ENCODE peak calls at places on chromosomes 6 and 20, in four cellular contexts. E, J, G and Y are unnamed samples.

GRCh38 chr20:56983813-56984212 is 282.6 kb downstream of the BMP7 start:
- DNase-seq in E (no peak), J (no peak), G (no peak), Y (no peak)

GRCh38 chr6:160040527-160041264 is 71.8 kb downstream of the IGF2R start:
- DNase-seq in E (no peak), G (no peak), J (no peak), Y (no peak)

GRCh38 chr20:37383229-37383989 is 37.5 kb downstream of the SRC start:
- DNase-seq in E (no peak), G (peak; percentile 66), J (no peak), Y (peak; percentile 30)

GRCh38 chr20:38052870-38053269 is 19.3 kb downstream of the RPRD1B start:
- DNase-seq in J (no peak), G (no peak), E (no peak), Y (no peak)

GRCh38 chr6:69887026-69887425 is 20.7 kb downstream of the COL19A1 start:
- DNase-seq in G (no peak), J (no peak), E (no peak), Y (no peak)

GRCh38 chr6:4953440-4953839 is 50.4 kb downstream of the RPP40 start:
- DNase-seq in J (no peak), E (no peak), G (no peak), Y (peak; percentile 62)

GRCh38 chr6:456887-457286 is 65.3 kb downstream of the IRF4 start:
- DNase-seq in J (no peak), G (no peak), E (no peak), Y (no peak)

GRCh38 chr6:155341130-155341828 is 27.0 kb upstream of the TFB1M start:
- DNase-seq in E (no peak), G (no peak), J (no peak), Y (no peak)

GRCh38 chr6:51856508-51856907 is 230.9 kb downstream of the PKHD1 start:
- DNase-seq in E (no peak), G (no peak), J (no peak), Y (no peak)

GRCh38 chr6:133945158-133945557 is 7.9 kb upstream of the TBPL1 start:
- DNase-seq in J (no peak), E (no peak), G (no peak), Y (no peak)

GRCh38 chr20:7843613-7844012 is 96.6 kb downstream of the HAO1 start:
- DNase-seq in J (no peak), E (peak; percentile 6), G (no peak), Y (peak; percentile 24)

GRCh38 chr6:105985816-105986632 is 100.1 kb upstream of the PRDM1 start:
- DNase-seq in J (no peak), E (no peak), G (no peak), Y (peak; percentile 46)

GRCh38 chr20:23151008-23151703 is 65.0 kb upstream of the CD93 start:
- DNase-seq in E (no peak), G (no peak), J (peak; percentile 32), Y (no peak)
- H3K4me1 ChIP-seq in E (peaks cover 86% of the 10 kb centered on the region), G (peaks cover 66% of the 10 kb centered on the region), J (peaks cover 3% of the 10 kb centered on the region), Y (peaks cover 66% of the 10 kb centered on the region)

DNA sequence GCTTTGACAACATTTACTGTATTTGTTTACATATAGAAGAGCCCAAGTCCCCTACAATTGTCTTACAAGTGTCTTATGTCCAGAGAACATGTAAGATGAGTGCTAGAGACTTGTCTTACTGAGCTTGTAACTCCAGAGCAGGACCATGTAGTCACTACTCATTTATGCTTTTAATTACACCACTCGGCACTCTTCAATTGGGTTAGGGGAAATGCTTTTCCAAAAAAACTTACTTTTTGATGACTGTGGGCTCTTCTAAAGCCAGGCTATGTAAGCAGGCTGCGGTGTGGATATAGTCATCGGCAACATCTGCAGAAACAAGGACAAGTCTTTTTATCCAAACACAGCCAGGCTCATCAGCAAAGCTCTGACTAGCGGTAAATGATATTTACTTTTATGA is 18.7 kb downstream of the SNX5 start:
- DNase-seq in J (no peak), G (no peak), E (no peak), Y (no peak)
- H3K36me3 ChIP-seq in J (peaks cover 5% of the 10 kb centered on the region), G (peaks cover 55% of the 10 kb centered on the region), E (no peaks in the 10 kb centered on the region), Y (peaks cover 99% of the 10 kb centered on the region)

GRCh38 chr6:33788694-33789549 is at the start of gene LEMD2:
- DNase-seq in E (peak; percentile 89), G (peak; percentile 94), J (peak; percentile 96), Y (peak; percentile 92)

GRCh38 chr6:33789550-33789895 is 593 bp upstream of the LEMD2 start:
- DNase-seq in E (no peak), G (no peak), J (no peak), Y (no peak)

GRCh38 chr6:33786736-33787135 is 2.2 kb downstream of the LEMD2 start:
- DNase-seq in J (no peak), E (no peak), G (peak; percentile 8), Y (no peak)

GRCh38 chr6:33787336-33787953 is 1.5 kb downstream of the LEMD2 start:
- DNase-seq in E (no peak), G (peak; percentile 64), J (no peak), Y (no peak)

DNA sequence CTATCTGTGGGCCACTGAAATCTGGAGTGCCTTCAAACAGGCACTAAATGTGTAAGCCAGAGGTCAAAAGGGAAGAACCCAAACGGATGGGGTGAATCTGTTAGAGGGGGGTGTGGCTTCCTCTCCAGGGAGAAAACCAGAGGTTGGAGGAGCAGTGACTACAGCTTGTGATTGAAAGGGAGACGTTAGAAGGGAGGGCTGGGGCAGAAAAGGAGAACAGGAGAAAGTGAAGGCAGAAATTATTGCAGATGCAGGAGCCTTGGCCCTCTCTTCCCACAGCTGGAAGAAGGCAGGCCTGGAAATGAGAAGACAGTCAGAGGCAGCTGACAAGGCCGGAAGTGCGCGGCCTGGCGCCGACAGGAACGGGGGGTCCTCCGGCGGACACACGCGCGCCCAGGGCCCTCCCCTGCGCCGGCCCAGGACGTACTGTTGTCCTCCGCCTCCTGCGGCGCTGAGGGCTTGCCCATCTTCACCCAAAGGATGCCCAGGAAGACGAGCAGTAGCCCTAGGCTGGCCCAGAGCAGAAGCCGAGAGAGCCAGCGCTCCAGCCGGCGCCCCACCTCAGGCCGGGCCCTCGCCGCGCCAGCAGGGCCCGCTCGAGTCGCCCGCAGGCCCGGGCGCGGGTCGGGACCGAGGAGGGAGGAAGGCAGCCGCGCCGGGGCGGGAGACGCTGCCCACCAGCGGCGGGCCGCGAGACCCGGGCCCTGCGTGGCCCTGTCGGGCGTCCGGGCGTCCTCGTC is 806 bp downstream of the LEMD2 start:
- DNase-seq in G (peak; percentile 77), J (peak; percentile 89), E (peak; percentile 74), Y (peak; percentile 81)
- TF ChIP-seq POLR2A in G (peak; percentile 81), J (peak; percentile 32), E (peak; percentile 96), Y (peak; percentile 55)

GRCh38 chr6:11711994-11712698 is 66.5 kb downstream of the ADTRP start:
- DNase-seq in J (no peak), E (no peak), G (no peak), Y (no peak)

GRCh38 chr6:11712760-11713159 is 65.8 kb downstream of the ADTRP start:
- DNase-seq in J (no peak), G (no peak), E (peak; percentile 50), Y (peak; percentile 70)

GRCh38 chr6:11714798-11715285 is 63.8 kb downstream of the ADTRP start:
- DNase-seq in J (no peak), E (no peak), G (no peak), Y (no peak)

GRCh38 chr6:11711644-11711993 is 67.0 kb downstream of the ADTRP start:
- DNase-seq in J (no peak), G (no peak), E (no peak), Y (peak; percentile 15)

DNA sequence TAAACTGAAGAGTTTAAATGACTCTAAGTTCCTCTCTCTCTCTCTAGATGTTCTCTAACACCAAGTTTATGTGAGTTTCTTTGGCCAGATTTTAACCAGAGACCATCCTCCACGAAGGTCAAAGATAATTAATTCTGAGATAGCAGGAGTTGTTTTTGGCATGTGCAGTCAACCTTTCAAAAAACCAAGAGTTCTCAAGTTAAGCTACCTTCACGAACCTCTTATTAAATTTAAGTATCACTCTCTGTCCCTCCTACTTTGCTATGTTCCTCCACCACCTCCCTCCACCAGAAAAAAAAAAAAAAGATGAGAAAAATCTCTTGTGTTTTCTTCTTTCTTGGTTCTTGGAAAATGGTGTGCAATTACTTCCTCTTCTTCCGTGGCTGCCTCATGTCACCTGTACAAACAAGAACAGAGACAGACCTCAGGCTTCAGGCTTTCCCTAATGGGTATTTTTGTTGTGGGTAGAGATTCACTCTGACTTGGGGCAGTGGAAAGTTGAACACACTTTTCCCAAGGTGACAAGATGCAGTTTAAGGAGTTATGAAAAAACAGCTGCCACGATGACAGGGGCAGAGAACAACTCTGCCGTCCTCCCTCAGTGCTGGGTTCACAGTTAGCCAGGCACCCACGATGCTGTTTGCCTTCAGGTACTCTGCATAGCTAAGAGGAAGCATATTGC is 64.3 kb downstream of the ADTRP start:
- DNase-seq in G (no peak), E (no peak), J (no peak), Y (no peak)
- H3K4me1 ChIP-seq in G (no peaks in the 10 kb centered on the region), E (peaks cover 22% of the 10 kb centered on the region), J (no peaks in the 10 kb centered on the region), Y (peaks cover 3% of the 10 kb centered on the region)

DNA sequence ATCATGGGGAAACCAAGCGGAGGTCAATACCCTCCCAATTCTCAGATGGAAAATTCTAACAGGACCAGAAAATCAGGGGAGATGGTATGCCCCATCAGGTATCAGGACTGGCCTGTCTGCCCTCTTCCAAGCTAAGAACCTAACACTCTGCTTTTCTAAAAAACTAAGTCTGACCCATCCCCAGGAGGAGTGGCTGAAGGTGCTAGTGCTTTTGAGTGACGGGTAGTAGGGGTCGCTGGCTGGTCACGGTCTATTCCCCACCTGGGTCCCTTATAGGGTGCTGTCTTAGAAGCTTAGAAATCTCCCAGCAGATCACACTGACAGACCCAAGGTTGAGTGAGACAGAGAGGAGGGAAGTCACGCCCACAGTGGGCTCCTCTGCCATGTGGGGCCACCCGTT is 9.6 kb downstream of the ABHD16A start:
- DNase-seq in J (no peak), G (no peak), E (no peak), Y (no peak)
- H3K36me3 ChIP-seq in J (no peaks in the 10 kb centered on the region), G (peaks cover 37% of the 10 kb centered on the region), E (no peaks in the 10 kb centered on the region), Y (peaks cover 21% of the 10 kb centered on the region)

GRCh38 chr6:151403919-151404308 is 12.6 kb upstream of the ZBTB2 start:
- DNase-seq in E (no peak), G (no peak), J (no peak), Y (no peak)
- TF ChIP-seq POLR2A in E (no peak), G (no peak), J (no peak), Y (no peak)

DNA sequence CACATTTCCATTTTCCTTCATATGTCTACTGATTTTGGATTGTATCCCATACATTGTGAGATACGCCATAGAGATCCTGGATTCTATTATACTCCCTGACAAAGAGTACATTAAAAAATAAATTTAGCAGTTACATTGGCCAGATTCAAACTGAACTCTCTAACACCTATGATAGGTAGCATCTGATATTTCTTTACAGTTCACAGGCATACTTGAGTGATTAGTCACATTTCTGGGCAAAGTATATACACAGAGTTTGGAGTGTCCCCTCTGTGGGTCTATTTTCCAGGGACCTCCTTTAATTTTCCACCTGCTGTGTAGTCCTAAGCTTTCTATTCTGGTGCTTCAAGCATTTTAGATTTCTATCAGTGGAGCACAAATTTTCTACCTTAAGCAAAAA is 96.4 kb downstream of the TBC1D32 start:
- DNase-seq in E (no peak), J (no peak), G (no peak), Y (no peak)
- H3K4me1 ChIP-seq in E (no peaks in the 10 kb centered on the region), J (no peaks in the 10 kb centered on the region), G (no peaks in the 10 kb centered on the region), Y (no peaks in the 10 kb centered on the region)

DNA sequence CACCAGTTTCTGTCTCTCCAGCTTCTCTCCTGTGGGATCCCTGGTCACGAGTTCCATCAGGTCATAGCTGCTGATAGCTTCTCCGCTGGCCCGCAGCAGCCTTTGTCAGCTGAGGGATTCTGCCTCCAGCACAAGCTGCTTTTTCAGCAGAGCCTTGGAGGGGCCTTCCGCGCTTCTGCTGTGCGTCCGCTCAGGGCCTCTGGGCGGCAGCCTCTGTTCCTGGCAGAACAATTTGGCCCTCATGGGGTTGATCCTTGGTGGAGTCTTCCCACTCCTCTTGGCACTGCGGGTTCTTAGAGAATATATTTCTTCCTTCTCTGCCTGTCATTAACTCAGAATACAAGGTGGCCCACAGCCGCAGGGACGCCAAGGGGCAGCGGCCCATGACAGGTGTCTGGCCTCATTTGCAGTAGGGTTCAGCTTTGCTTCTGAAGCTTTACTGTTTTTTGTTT is 158.8 kb downstream of the DTNBP1 start:
- DNase-seq in J (peak; percentile 45), E (peak; percentile 82), G (no peak), Y (no peak)
- H3K36me3 ChIP-seq in J (no peaks in the 10 kb centered on the region), E (no peaks in the 10 kb centered on the region), G (peaks cover 4% of the 10 kb centered on the region), Y (peaks cover 33% of the 10 kb centered on the region)

GRCh38 chr6:30494275-30494990 is 5.1 kb downstream of the HLA-E start:
- DNase-seq in E (no peak), J (no peak), G (peak; percentile 27), Y (no peak)
- TF ChIP-seq POLR2A in E (no peak), J (no peak), G (no peak), Y (no peak)